ENCODE peak calls at places on chromosomes 6 and 20, in four cellular contexts. I, B, W and Q are unnamed samples.

GRCh38 chr20:38167851-38168760 is 3.0 kb upstream of the TGM2 start:
- DNase-seq in I (no peak), B (no peak), W (no peak), Q (no peak)

GRCh38 chr6:96836579-96837137 is 619 bp downstream of the GPR63 start:
- DNase-seq in W (peak; percentile 76), I (peak; percentile 59), B (peak; percentile 29), Q (no peak)

GRCh38 chr6:32772656-32773055 is 9.3 kb upstream of the HLA-DQB2 start:
- DNase-seq in B (no peak), I (no peak), W (no peak), Q (no peak)

GRCh38 chr20:49187330-49188100 is 619 bp downstream of the STAU1 start:
- DNase-seq in I (no peak), B (peak; percentile 21), W (peak; percentile 77), Q (peak; percentile 62)

GRCh38 chr6:14506656-14507242 is 389.2 kb downstream of the CD83 start:
- DNase-seq in I (no peak), W (no peak), B (no peak), Q (no peak)

GRCh38 chr6:20875369-20875963 is 341.2 kb downstream of the CDKAL1 start:
- DNase-seq in W (peak; percentile 62), I (peak; percentile 40), B (no peak), Q (no peak)

GRCh38 chr6:43878823-43879495 is 108.9 kb downstream of the VEGFA start:
- DNase-seq in B (no peak), W (peak; percentile 80), I (no peak), Q (no peak)

GRCh38 chr6:25456249-25456648 is 177.1 kb downstream of the CARMIL1 start:
- DNase-seq in B (no peak), I (no peak), W (peak; percentile 19), Q (no peak)

GRCh38 chr6:144378437-144378836 is 93.3 kb downstream of the UTRN start:
- DNase-seq in W (no peak), I (no peak), B (no peak), Q (no peak)

GRCh38 chr6:144373195-144373594 is 88.1 kb downstream of the UTRN start:
- DNase-seq in B (no peak), I (no peak), W (no peak), Q (no peak)

GRCh38 chr6:144372611-144373010 is 87.5 kb downstream of the UTRN start:
- DNase-seq in B (no peak), W (no peak), I (no peak), Q (no peak)

GRCh38 chr6:144379356-144379755 is 94.2 kb downstream of the UTRN start:
- DNase-seq in I (no peak), W (no peak), B (no peak), Q (no peak)

DNA sequence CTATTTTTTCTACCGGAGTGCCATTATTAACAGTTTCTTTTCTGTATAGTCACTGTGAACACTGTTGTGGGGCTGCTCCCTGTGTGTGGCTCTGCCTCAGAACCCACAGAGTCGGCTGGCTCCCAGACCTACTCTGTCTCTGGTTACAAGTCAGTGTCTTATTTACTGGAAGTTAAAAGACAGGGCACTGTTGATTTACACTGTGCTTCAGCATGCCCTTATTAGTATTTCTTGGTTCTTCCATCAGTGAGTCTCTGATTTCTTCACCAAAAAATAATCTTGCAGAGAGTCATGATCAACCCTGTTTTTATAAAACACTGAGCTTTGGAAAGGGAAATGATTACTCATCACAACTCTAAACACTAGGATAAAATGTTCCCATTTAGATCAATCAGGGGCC is 92.5 kb downstream of the UTRN start:
- DNase-seq in B (no peak), W (no peak), I (peak; percentile 60), Q (no peak)
- H3K79me2 ChIP-seq in B (no peaks in the 10 kb centered on the region), W (peaks cover 3% of the 10 kb centered on the region), I (peaks cover 83% of the 10 kb centered on the region), Q (no peaks in the 10 kb centered on the region)

GRCh38 chr6:7341989-7342742 is 29.2 kb upstream of the SSR1 start:
- DNase-seq in W (peak; percentile 69), B (peak; percentile 61), I (peak; percentile 44), Q (no peak)

GRCh38 chr6:7343546-7344475 is 30.8 kb upstream of the SSR1 start:
- DNase-seq in I (no peak), W (no peak), B (no peak), Q (no peak)

GRCh38 chr6:7335519-7335918 is 22.5 kb upstream of the SSR1 start:
- DNase-seq in B (no peak), W (no peak), I (no peak), Q (no peak)

GRCh38 chr6:7338031-7338430 is 25.0 kb upstream of the SSR1 start:
- DNase-seq in I (no peak), W (no peak), B (no peak), Q (no peak)

DNA sequence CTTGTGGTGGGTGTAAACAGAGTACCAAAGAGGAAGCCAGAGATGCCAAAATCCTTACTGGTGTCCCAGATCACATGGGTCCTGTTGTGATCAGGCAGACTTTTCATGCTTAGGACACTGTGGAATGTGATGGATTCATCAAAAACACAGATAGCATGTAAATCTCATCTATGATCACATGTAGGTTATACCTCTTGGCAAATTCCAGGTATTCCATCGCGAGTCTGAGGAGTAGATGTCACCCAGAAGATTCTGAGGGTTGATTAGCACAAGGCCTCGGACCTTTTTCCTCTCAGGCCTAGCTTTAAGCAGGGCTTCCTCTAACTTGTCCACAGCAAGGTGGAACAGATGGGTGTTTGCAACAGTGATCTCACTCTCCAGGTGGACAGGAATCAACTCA is 28.3 kb upstream of the SSR1 start:
- DNase-seq in W (no peak), I (no peak), B (no peak), Q (no peak)
- H3K36me3 ChIP-seq in W (no peaks in the 10 kb centered on the region), I (no peaks in the 10 kb centered on the region), B (no peaks in the 10 kb centered on the region), Q (no peaks in the 10 kb centered on the region)

GRCh38 chr20:46903256-46903655 is 8.6 kb downstream of the EYA2 start:
- DNase-seq in I (no peak), W (no peak), B (no peak), Q (no peak)

GRCh38 chr20:46900826-46901225 is 6.2 kb downstream of the EYA2 start:
- DNase-seq in W (no peak), I (no peak), B (no peak), Q (no peak)

GRCh38 chr20:46899619-46900018 is 5.0 kb downstream of the EYA2 start:
- DNase-seq in W (no peak), I (no peak), B (no peak), Q (no peak)

GRCh38 chr20:46900068-46900467 is 5.4 kb downstream of the EYA2 start:
- DNase-seq in W (no peak), I (no peak), B (no peak), Q (peak; percentile 69)

DNA sequence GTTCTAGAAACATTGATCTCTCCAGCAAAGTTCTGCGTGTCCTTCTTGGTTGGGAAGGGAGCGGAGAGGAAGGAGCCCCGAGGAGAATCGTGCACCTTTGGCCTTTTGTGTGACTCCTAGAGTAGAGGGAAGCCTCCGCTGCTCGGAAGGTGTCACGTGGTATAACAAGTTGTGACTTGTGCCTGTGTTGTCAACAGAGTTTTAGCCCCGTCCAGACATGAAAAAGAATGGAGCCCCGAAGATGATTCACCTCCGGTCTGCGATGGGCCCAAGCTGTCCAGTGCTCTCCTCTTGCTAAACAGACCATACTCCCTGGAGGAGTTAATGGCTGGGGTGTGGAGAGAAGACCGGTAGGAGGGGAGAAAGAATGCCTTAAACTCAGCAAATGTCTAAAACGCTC is 7.0 kb downstream of the EYA2 start:
- DNase-seq in B (no peak), W (no peak), I (no peak), Q (no peak)
- H3K79me2 ChIP-seq in B (no peaks in the 10 kb centered on the region), W (no peaks in the 10 kb centered on the region), I (no peaks in the 10 kb centered on the region), Q (no peaks in the 10 kb centered on the region)

DNA sequence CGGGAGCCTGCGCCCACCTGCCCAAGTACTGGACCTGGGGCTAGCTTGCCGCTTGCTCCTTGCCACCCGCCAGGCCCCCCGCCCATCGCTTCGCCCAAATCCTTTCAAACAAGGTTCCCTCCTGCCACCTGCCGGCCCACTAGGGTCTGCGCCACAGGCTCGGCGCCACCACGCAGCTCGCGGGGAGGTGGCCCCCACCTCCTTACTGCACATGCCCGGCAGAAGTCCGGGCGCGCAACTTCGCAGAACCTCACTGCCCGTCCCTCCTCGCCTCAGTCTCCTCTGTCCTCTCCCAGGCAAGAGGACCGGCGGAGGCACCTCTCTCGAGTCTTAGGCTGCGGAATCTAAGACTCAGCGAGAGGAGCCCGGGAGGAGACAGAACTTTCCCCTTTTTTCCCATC is 11.2 kb downstream of the GNAS-AS1 start:
- DNase-seq in I (peak; percentile 52), W (peak; percentile 85), B (no peak), Q (peak; percentile 70)
- H3K36me3 ChIP-seq in I (no peaks in the 10 kb centered on the region), W (no peaks in the 10 kb centered on the region), B (no peaks in the 10 kb centered on the region), Q (peaks cover 5% of the 10 kb centered on the region)